ENCODE peak calls at places on chromosomes 13 and 19, in eight cellular contexts. J is cardiac muscle cell; A is body of pancreas; E is fibroblast of lung; N is mucosa of descending colon; Y is SK-N-SH; L is aorta; F is CD4-positive, alpha-beta memory T cell. I is an unnamed sample.

GRCh38 chr19:13956365-13956744 is 4.0 kb downstream of the DCAF15 start:
- DNase-seq in J (no peak), A (no peak), E (no peak), N (no peak), Y (no peak), L (no peak), F (no peak), I (no peak)

GRCh38 chr19:29836409-29836825 is 24.6 kb downstream of the CCNE1 start:
- DNase-seq in J (no peak), A (no peak), E (no peak), N (no peak), Y (no peak), L (peak), F (no peak), I (no peak)

GRCh38 chr13:95300625-95301134 is 571 bp downstream of the ABCC4 start:
- DNase-seq in J (peak), A (peak), E (peak), N (peak), Y (peak), L (peak), F (peak), I (peak)

GRCh38 chr13:33441015-33441414 is 155.5 kb upstream of the STARD13 start:
- DNase-seq in J (peak), A (peak), E (peak), N (peak), Y (peak), L (no peak), F (no peak), I (peak)

GRCh38 chr13:43293008-43293407 is 269.6 kb downstream of the DNAJC15 start:
- DNase-seq in J (no peak), A (no peak), E (no peak), N (no peak), Y (no peak), L (no peak), F (no peak), I (no peak)

GRCh38 chr19:27962260-27962659 is 1250.7 kb downstream of the UQCRFS1 start:
- DNase-seq in J (peak), A (no peak), E (no peak), N (no peak), Y (no peak), L (no peak), F (no peak), I (no peak)

GRCh38 chr13:113856716-113857065 is 7.2 kb downstream of the GAS6 start:
- DNase-seq in J (peak), A (peak), E (peak), N (peak), Y (no peak), L (peak), F (no peak), I (no peak)

GRCh38 chr13:35923347-35923746 is 207.8 kb downstream of the DCLK1 start:
- DNase-seq in J (peak), A (no peak), E (peak), N (no peak), Y (no peak), L (no peak), F (no peak), I (no peak)

GRCh38 chr19:14517446-14517839 is 754 bp downstream of the DNAJB1 start:
- DNase-seq in J (peak), A (no peak), E (no peak), N (no peak), Y (no peak), L (peak), F (no peak), I (no peak)

GRCh38 chr19:15169541-15170285 is 31.1 kb downstream of the NOTCH3 start:
- DNase-seq in J (no peak), A (no peak), E (no peak), N (no peak), Y (no peak), L (no peak), F (no peak), I (no peak)

GRCh38 chr19:53877361-53877766 is 4.6 kb upstream of the PRKCG start:
- DNase-seq in J (peak), A (no peak), E (no peak), N (no peak), Y (no peak), L (no peak), F (peak), I (no peak)

GRCh38 chr19:4414800-4415251 is 12.4 kb downstream of the CHAF1A start:
- DNase-seq in J (peak), A (no peak), E (peak), N (no peak), Y (no peak), L (no peak), F (no peak), I (no peak)

GRCh38 chr13:49527123-49527522 is 31.4 kb downstream of the PHF11 start:
- DNase-seq in J (no peak), A (no peak), E (no peak), N (no peak), Y (no peak), L (no peak), F (no peak), I (no peak)

GRCh38 chr13:113448885-113449692 is 4.2 kb downstream of the ADPRHL1 start:
- DNase-seq in J (no peak), A (peak), E (no peak), N (peak), Y (no peak), L (no peak), F (peak), I (peak)

GRCh38 chr13:20495087-20496023 is 30.3 kb downstream of the CRYL1 start:
- DNase-seq in J (peak), A (peak), E (peak), N (peak), Y (peak), L (no peak), F (peak), I (peak)

GRCh38 chr13:33744589-33745369 is 73.2 kb upstream of the RFC3 start:
- DNase-seq in J (peak), A (peak), E (no peak), N (no peak), Y (no peak), L (no peak), F (no peak), I (no peak)

GRCh38 chr19:1924320-1924961 is 16.5 kb upstream of the CSNK1G2 start:
- DNase-seq in J (no peak), A (no peak), E (no peak), N (no peak), Y (no peak), L (no peak), F (no peak), I (no peak)

GRCh38 chr13:21573920-21574712 is 29.9 kb downstream of the MICU2 start:
- DNase-seq in J (no peak), A (no peak), E (no peak), N (no peak), Y (no peak), L (no peak), F (no peak), I (no peak)

GRCh38 chr13:87057807-87058520 is 613.2 kb upstream of the SLITRK5 start:
- DNase-seq in J (peak), A (no peak), E (peak), N (peak), Y (no peak), L (no peak), F (no peak), I (no peak)

GRCh38 chr13:21133077-21133476 is 43.3 kb downstream of the SKA3 start:
- DNase-seq in J (no peak), A (no peak), E (no peak), N (no peak), Y (no peak), L (no peak), F (no peak), I (no peak)

GRCh38 chr13:26831336-26831908 is 70.8 kb upstream of the GPR12 start:
- DNase-seq in J (no peak), A (no peak), E (no peak), N (no peak), Y (peak), L (no peak), F (no peak), I (no peak)

GRCh38 chr13:85543144-85543543 is 256.1 kb downstream of the SLITRK6 start:
- DNase-seq in J (peak), A (no peak), E (peak), N (no peak), Y (no peak), L (no peak), F (no peak), I (peak)

GRCh38 chr13:66665991-66666390 is 564.1 kb downstream of the PCDH9 start:
- DNase-seq in J (peak), A (no peak), E (peak), N (no peak), Y (peak), L (no peak), F (no peak), I (no peak)

GRCh38 chr19:8208710-8209110 is 460 bp upstream of the CERS4 start:
- DNase-seq in J (no peak), A (peak), E (no peak), N (peak), Y (no peak), L (no peak), F (no peak), I (no peak)

GRCh38 chr19:13260883-13261653 is 110.9 kb downstream of the IER2 start:
- DNase-seq in J (peak), A (no peak), E (peak), N (peak), Y (no peak), L (no peak), F (no peak), I (no peak)

GRCh38 chr13:84296386-84296785 is 414.1 kb upstream of the SLITRK1 start:
- DNase-seq in J (no peak), A (no peak), E (no peak), N (no peak), Y (no peak), L (no peak), F (no peak), I (no peak)

GRCh38 chr19:50323782-50324133 is 5.4 kb downstream of the KCNC3 start:
- DNase-seq in J (no peak), A (no peak), E (no peak), N (no peak), Y (no peak), L (no peak), F (no peak), I (no peak)
- H3K4me3 ChIP-seq in J (no peak), A (no peak), E (no peak), N (no peak), Y (no peak), L (no peak), F (no peak), I (no peak)

GRCh38 chr13:109744512-109745051 is 41.8 kb downstream of the IRS2 start:
- DNase-seq in J (peak), A (peak), E (peak), N (peak), Y (peak), L (no peak), F (no peak), I (no peak)
- H3K4me3 ChIP-seq in J (no peak), A (no peak), E (no peak), N (no peak), Y (no peak), L (no peak), F (no peak), I (no peak)

GRCh38 chr19:18010149-18010548 is 2.2 kb downstream of the ARRDC2 start:
- DNase-seq in J (no peak), A (no peak), E (no peak), N (no peak), Y (no peak), L (no peak), F (no peak), I (no peak)

GRCh38 chr19:18007605-18007938 is 398 bp upstream of the ARRDC2 start:
- DNase-seq in J (no peak), A (no peak), E (no peak), N (no peak), Y (no peak), L (no peak), F (no peak), I (no peak)

GRCh38 chr19:18007939-18008673 is at the start of gene ARRDC2:
- DNase-seq in J (peak), A (peak), E (peak), N (peak), Y (peak), L (peak), F (peak), I (peak)

GRCh38 chr19:18008814-18009213 is 844 bp downstream of the ARRDC2 start:
- DNase-seq in J (no peak), A (no peak), E (no peak), N (no peak), Y (no peak), L (no peak), F (no peak), I (no peak)

DNA sequence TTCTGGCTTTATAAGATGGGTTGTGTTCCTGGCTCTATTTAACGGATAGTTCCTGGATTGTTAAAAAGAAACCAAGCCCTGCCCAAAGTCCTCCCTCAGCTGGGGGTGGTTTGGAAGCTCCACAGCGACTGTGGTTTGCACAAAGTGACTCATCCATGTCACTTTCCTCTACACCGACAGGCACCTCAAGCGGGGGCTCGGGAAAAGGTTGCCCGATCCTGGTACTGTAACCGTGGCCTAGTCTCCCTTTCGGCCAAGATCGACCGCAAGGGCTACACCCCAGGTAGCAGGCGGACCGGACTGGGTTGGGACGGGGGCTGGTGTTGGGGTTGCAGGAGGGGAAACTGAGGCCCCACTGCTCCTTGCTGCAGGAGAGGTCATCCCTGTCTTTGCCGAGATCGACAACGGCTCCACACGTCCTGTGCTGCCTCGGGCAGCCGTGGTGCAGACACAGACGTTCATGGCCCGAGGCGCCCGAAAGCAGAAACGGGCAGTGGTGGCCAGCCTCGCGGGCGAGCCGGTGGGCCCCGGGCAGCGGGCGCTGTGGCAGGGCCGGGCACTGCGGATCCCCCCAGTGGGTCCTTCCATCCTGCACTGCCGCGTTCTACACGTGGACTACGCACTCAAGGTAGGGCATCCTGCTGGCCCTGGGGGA is 1.6 kb downstream of the ARRDC2 start:
- DNase-seq in J (no peak), A (no peak), E (no peak), N (no peak), Y (no peak), L (no peak), F (no peak), I (no peak)
- H3K4me3 ChIP-seq in J (no peak), A (no peak), E (no peak), N (no peak), Y (no peak), L (no peak), F (no peak), I (no peak)

GRCh38 chr19:58055483-58055874 is 3.6 kb upstream of the ZNF135 start:
- DNase-seq in J (no peak), A (no peak), E (no peak), N (no peak), Y (no peak), L (no peak), F (no peak), I (no peak)
- H3K4me3 ChIP-seq in J (no peak), A (no peak), E (peak), N (no peak), Y (no peak), L (peak), F (no peak), I (no peak)

GRCh38 chr19:50204081-50204428 is 633 bp downstream of the MYH14 start:
- DNase-seq in J (no peak), A (no peak), E (no peak), N (no peak), Y (no peak), L (no peak), F (no peak), I (no peak)
- H3K4me3 ChIP-seq in J (peak), A (peak), E (no peak), N (no peak), Y (no peak), L (peak), F (no peak), I (no peak)

DNA sequence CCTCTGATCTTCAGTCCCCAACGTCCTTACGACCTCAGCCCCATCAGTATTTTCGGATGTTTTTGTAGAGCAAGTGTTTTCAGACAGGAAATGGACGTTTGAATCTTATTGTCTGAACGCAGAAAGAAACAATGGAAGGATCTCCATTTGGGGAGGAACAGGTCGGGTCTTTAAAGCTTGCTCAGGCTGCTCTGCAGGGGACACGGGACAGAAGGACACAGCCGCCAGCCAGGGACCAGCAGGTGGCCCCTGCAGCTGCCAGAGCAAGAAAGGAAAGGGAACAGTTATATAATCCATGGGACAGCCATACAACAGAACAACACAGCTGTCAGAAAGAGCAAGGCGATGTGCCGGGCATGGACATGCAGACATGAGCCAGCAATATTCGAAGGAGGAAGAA is 18.5 kb upstream of the IGLON5 start:
- DNase-seq in J (no peak), A (no peak), E (no peak), N (no peak), Y (no peak), L (no peak), F (no peak), I (no peak)
- H3K4me3 ChIP-seq in J (no peak), A (no peak), E (no peak), N (no peak), Y (no peak), L (no peak), F (no peak), I (no peak)

GRCh38 chr19:43726736-43727592 is 11.1 kb downstream of the IRGC start:
- DNase-seq in J (peak), A (no peak), E (no peak), N (no peak), Y (no peak), L (no peak), F (no peak), I (no peak)
- H3K4me3 ChIP-seq in J (no peak), A (no peak), E (no peak), N (no peak), Y (no peak), L (no peak), F (no peak), I (no peak)